ENCODE peak calls at places on chromosome 12, in five cellular contexts. One of them, this sample, is unnamed.

GRCh38 chr12:51218607-51219161 is 822 bp upstream of the POU6F1 start:
- DNase-seq in ovary: peak; percentile 33
- DNase-seq in CD4-positive, CD25-positive, alpha-beta regulatory T cell: no peak
- DNase-seq in A549: peak; percentile 37
- DNase-seq in testis: no peak
- DNase-seq in this sample: peak; percentile 27

GRCh38 chr12:17992002-17992656 is 97.9 kb downstream of the RERGL start:
- DNase-seq in testis: peak; percentile 66
- DNase-seq in CD4-positive, CD25-positive, alpha-beta regulatory T cell: no peak
- DNase-seq in ovary: no peak
- DNase-seq in A549: peak; percentile 60
- DNase-seq in this sample: peak; percentile 3

GRCh38 chr12:71661977-71662522 is 1.6 kb downstream of the ZFC3H1 start:
- DNase-seq in A549: no peak
- DNase-seq in ovary: no peak
- DNase-seq in CD4-positive, CD25-positive, alpha-beta regulatory T cell: no peak
- DNase-seq in testis: no peak
- DNase-seq in this sample: no peak

GRCh38 chr12:75706786-75707605 is 195.6 kb upstream of the KRR1 start:
- DNase-seq in testis: no peak
- DNase-seq in CD4-positive, CD25-positive, alpha-beta regulatory T cell: no peak
- DNase-seq in ovary: no peak
- DNase-seq in A549: no peak
- DNase-seq in this sample: no peak

GRCh38 chr12:51181558-51181957 is 8.6 kb upstream of the TFCP2 start:
- DNase-seq in A549: no peak
- DNase-seq in testis: no peak
- DNase-seq in CD4-positive, CD25-positive, alpha-beta regulatory T cell: no peak
- DNase-seq in ovary: no peak
- DNase-seq in this sample: no peak

GRCh38 chr12:25591132-25591531 is 38.0 kb upstream of the LMNTD1 start:
- DNase-seq in CD4-positive, CD25-positive, alpha-beta regulatory T cell: no peak
- DNase-seq in testis: no peak
- DNase-seq in ovary: no peak
- DNase-seq in A549: peak; percentile 3
- DNase-seq in this sample: no peak

GRCh38 chr12:132486576-132486975 is 3.4 kb upstream of the FBRSL1 start:
- DNase-seq in ovary: no peak
- DNase-seq in CD4-positive, CD25-positive, alpha-beta regulatory T cell: no peak
- DNase-seq in A549: no peak
- DNase-seq in testis: no peak
- DNase-seq in this sample: no peak

GRCh38 chr12:29591140-29592020 is 93.9 kb upstream of the OVCH1 start:
- DNase-seq in A549: peak; percentile 12
- DNase-seq in CD4-positive, CD25-positive, alpha-beta regulatory T cell: no peak
- DNase-seq in testis: peak; percentile 26
- DNase-seq in ovary: peak; percentile 40
- DNase-seq in this sample: no peak

GRCh38 chr12:32585680-32586079 is 93.4 kb upstream of the DNM1L start:
- DNase-seq in A549: no peak
- DNase-seq in testis: no peak
- DNase-seq in ovary: no peak
- DNase-seq in CD4-positive, CD25-positive, alpha-beta regulatory T cell: no peak
- DNase-seq in this sample: no peak

GRCh38 chr12:88763536-88764100 is 183.3 kb upstream of the KITLG start:
- DNase-seq in A549: no peak
- DNase-seq in ovary: no peak
- DNase-seq in testis: no peak
- DNase-seq in CD4-positive, CD25-positive, alpha-beta regulatory T cell: no peak
- DNase-seq in this sample: no peak

GRCh38 chr12:120474092-120474960 is 4.8 kb upstream of the SRSF9 start:
- DNase-seq in CD4-positive, CD25-positive, alpha-beta regulatory T cell: no peak
- DNase-seq in ovary: no peak
- DNase-seq in A549: peak; percentile 62
- DNase-seq in testis: peak; percentile 52
- DNase-seq in this sample: no peak

GRCh38 chr12:3837049-3837448 is 36.1 kb downstream of the PARP11 start:
- DNase-seq in CD4-positive, CD25-positive, alpha-beta regulatory T cell: no peak
- DNase-seq in ovary: no peak
- DNase-seq in testis: no peak
- DNase-seq in A549: no peak
- DNase-seq in this sample: no peak

GRCh38 chr12:119659289-119659897 is 8.5 kb upstream of the PRKAB1 start:
- DNase-seq in ovary: no peak
- DNase-seq in testis: peak; percentile 38
- DNase-seq in A549: peak; percentile 26
- DNase-seq in CD4-positive, CD25-positive, alpha-beta regulatory T cell: peak; percentile 36
- DNase-seq in this sample: no peak

GRCh38 chr12:57700317-57700716 is 6.4 kb downstream of the OS9 start:
- DNase-seq in CD4-positive, CD25-positive, alpha-beta regulatory T cell: no peak
- DNase-seq in A549: no peak
- DNase-seq in testis: no peak
- DNase-seq in ovary: no peak
- DNase-seq in this sample: no peak

GRCh38 chr12:89427508-89428156 is 75.3 kb upstream of the DUSP6 start:
- DNase-seq in ovary: no peak
- DNase-seq in CD4-positive, CD25-positive, alpha-beta regulatory T cell: no peak
- DNase-seq in A549: no peak
- DNase-seq in testis: no peak
- DNase-seq in this sample: no peak

GRCh38 chr12:104669057-104669770 is 212.5 kb downstream of the CHST11 start:
- DNase-seq in A549: peak; percentile 22
- DNase-seq in ovary: no peak
- DNase-seq in testis: peak; percentile 83
- DNase-seq in CD4-positive, CD25-positive, alpha-beta regulatory T cell: no peak
- DNase-seq in this sample: peak; percentile 88

GRCh38 chr12:49501895-49502294 is 36.9 kb upstream of the KCNH3 start:
- DNase-seq in testis: no peak
- DNase-seq in CD4-positive, CD25-positive, alpha-beta regulatory T cell: no peak
- DNase-seq in ovary: no peak
- DNase-seq in A549: no peak
- DNase-seq in this sample: no peak

GRCh38 chr12:25986169-25986568 is 27.7 kb downstream of the RASSF8 start:
- DNase-seq in ovary: no peak
- DNase-seq in testis: no peak
- DNase-seq in CD4-positive, CD25-positive, alpha-beta regulatory T cell: no peak
- DNase-seq in A549: no peak
- DNase-seq in this sample: no peak

GRCh38 chr12:122366685-122367475 is 55.6 kb downstream of the CLIP1 start:
- DNase-seq in ovary: peak; percentile 54
- DNase-seq in A549: peak; percentile 88
- DNase-seq in testis: peak; percentile 40
- DNase-seq in CD4-positive, CD25-positive, alpha-beta regulatory T cell: no peak
- DNase-seq in this sample: no peak

GRCh38 chr12:50984899-50985298 is 32.6 kb downstream of the HIGD1C start:
- DNase-seq in ovary: no peak
- DNase-seq in A549: no peak
- DNase-seq in CD4-positive, CD25-positive, alpha-beta regulatory T cell: no peak
- DNase-seq in testis: no peak
- DNase-seq in this sample: no peak

GRCh38 chr12:120696599-120696998 is 9.7 kb downstream of the MLEC start:
- DNase-seq in ovary: no peak
- DNase-seq in CD4-positive, CD25-positive, alpha-beta regulatory T cell: no peak
- DNase-seq in A549: no peak
- DNase-seq in testis: no peak
- DNase-seq in this sample: no peak

GRCh38 chr12:105840384-105840783 is 298.4 kb downstream of the NUAK1 start:
- DNase-seq in CD4-positive, CD25-positive, alpha-beta regulatory T cell: no peak
- DNase-seq in ovary: no peak
- DNase-seq in testis: peak; percentile 81
- DNase-seq in A549: no peak
- DNase-seq in this sample: no peak

GRCh38 chr12:59067068-59067467 is 146.8 kb upstream of the LRIG3 start:
- DNase-seq in testis: no peak
- DNase-seq in CD4-positive, CD25-positive, alpha-beta regulatory T cell: no peak
- DNase-seq in ovary: no peak
- DNase-seq in A549: peak; percentile 24
- DNase-seq in this sample: no peak

GRCh38 chr12:130011611-130012385 is 108.0 kb upstream of the TMEM132D start:
- DNase-seq in testis: no peak
- DNase-seq in CD4-positive, CD25-positive, alpha-beta regulatory T cell: no peak
- DNase-seq in ovary: no peak
- DNase-seq in A549: no peak
- DNase-seq in this sample: no peak

GRCh38 chr12:50101663-50102062 is 2.1 kb upstream of the GPD1 start:
- DNase-seq in testis: no peak
- DNase-seq in A549: peak; percentile 57
- DNase-seq in ovary: no peak
- DNase-seq in CD4-positive, CD25-positive, alpha-beta regulatory T cell: no peak
- DNase-seq in this sample: no peak

GRCh38 chr12:57552692-57553321 is 3.0 kb downstream of the KIF5A start:
- DNase-seq in A549: no peak
- DNase-seq in CD4-positive, CD25-positive, alpha-beta regulatory T cell: no peak
- DNase-seq in testis: no peak
- DNase-seq in ovary: no peak
- DNase-seq in this sample: no peak

GRCh38 chr12:132364348-132364902 is 35.0 kb upstream of the GALNT9 start:
- DNase-seq in testis: no peak
- DNase-seq in ovary: no peak
- DNase-seq in CD4-positive, CD25-positive, alpha-beta regulatory T cell: no peak
- DNase-seq in A549: no peak
- DNase-seq in this sample: no peak

GRCh38 chr12:53217049-53217929 is 10.2 kb upstream of the ITGB7 start:
- DNase-seq in testis: no peak
- DNase-seq in A549: peak; percentile 52
- DNase-seq in ovary: no peak
- DNase-seq in CD4-positive, CD25-positive, alpha-beta regulatory T cell: no peak
- DNase-seq in this sample: no peak

GRCh38 chr12:3215410-3215975 is 138.3 kb downstream of the TSPAN9 start:
- DNase-seq in A549: no peak
- DNase-seq in CD4-positive, CD25-positive, alpha-beta regulatory T cell: no peak
- DNase-seq in testis: no peak
- DNase-seq in ovary: no peak
- DNase-seq in this sample: no peak

GRCh38 chr12:15756822-15757221 is 32.4 kb downstream of the EPS8 start:
- DNase-seq in A549: no peak
- DNase-seq in ovary: no peak
- DNase-seq in CD4-positive, CD25-positive, alpha-beta regulatory T cell: no peak
- DNase-seq in testis: no peak
- DNase-seq in this sample: no peak

GRCh38 chr12:102344691-102345090 is 135.7 kb downstream of the IGF1 start:
- DNase-seq in A549: no peak
- DNase-seq in testis: no peak
- DNase-seq in CD4-positive, CD25-positive, alpha-beta regulatory T cell: no peak
- DNase-seq in ovary: no peak
- DNase-seq in this sample: no peak

GRCh38 chr12:110281549-110282342 is 699 bp downstream of the ATP2A2 start:
- DNase-seq in testis: peak; percentile 50
- DNase-seq in ovary: peak; percentile 58
- DNase-seq in CD4-positive, CD25-positive, alpha-beta regulatory T cell: peak; percentile 12
- DNase-seq in A549: peak; percentile 75
- DNase-seq in this sample: peak; percentile 53

GRCh38 chr12:19018302-19018980 is 111.1 kb upstream of the PLEKHA5 start:
- DNase-seq in A549: peak; percentile 29
- DNase-seq in ovary: no peak
- DNase-seq in testis: no peak
- DNase-seq in CD4-positive, CD25-positive, alpha-beta regulatory T cell: no peak
- DNase-seq in this sample: no peak

GRCh38 chr12:56520025-56520810 is 1.4 kb upstream of the RBMS2 start:
- DNase-seq in A549: no peak
- DNase-seq in ovary: no peak
- DNase-seq in testis: no peak
- DNase-seq in CD4-positive, CD25-positive, alpha-beta regulatory T cell: no peak
- DNase-seq in this sample: no peak
- H3K27ac ChIP-seq in A549: peak overlapping the region; percentile 89
- H3K27ac ChIP-seq in ovary: peak overlapping the region; percentile 43
- H3K27ac ChIP-seq in testis: peak overlapping the region; percentile 12
- H3K27ac ChIP-seq in CD4-positive, CD25-positive, alpha-beta regulatory T cell: no peak overlapping the region
- H3K27ac ChIP-seq in this sample: no peak overlapping the region

DNA sequence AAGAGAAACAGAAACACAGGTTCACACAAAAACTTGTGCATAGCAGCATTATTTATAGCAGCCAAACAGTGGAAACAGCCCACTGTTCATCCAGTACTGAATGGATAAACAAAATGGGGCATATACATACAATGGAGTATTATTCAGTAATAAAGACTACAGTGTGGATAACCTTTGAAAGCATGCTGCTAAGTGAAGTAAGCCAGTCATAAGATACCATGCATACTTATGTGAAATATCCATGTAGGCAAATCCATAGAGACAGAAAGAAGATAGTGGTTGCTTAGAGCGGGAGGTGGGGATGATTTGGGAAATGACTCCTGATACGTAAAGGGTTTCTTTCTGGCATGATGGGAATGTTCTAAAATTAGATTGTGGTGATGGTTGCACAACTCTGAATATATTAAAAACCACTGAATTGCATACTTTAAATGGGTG is 99.4 kb downstream of the CRADD start:
- DNase-seq in testis: no peak
- DNase-seq in A549: no peak
- DNase-seq in CD4-positive, CD25-positive, alpha-beta regulatory T cell: no peak
- DNase-seq in ovary: no peak
- DNase-seq in this sample: no peak
- H3K27ac ChIP-seq in testis: peak overlapping the region; percentile 46
- H3K27ac ChIP-seq in A549: no peak overlapping the region
- H3K27ac ChIP-seq in CD4-positive, CD25-positive, alpha-beta regulatory T cell: no peak overlapping the region
- H3K27ac ChIP-seq in ovary: no peak overlapping the region
- H3K27ac ChIP-seq in this sample: peak overlapping the region; percentile 63

GRCh38 chr12:22333186-22333745 is 1.2 kb downstream of the ST8SIA1 start:
- DNase-seq in testis: no peak
- DNase-seq in CD4-positive, CD25-positive, alpha-beta regulatory T cell: no peak
- DNase-seq in A549: no peak
- DNase-seq in ovary: no peak
- DNase-seq in this sample: no peak

GRCh38 chr12:22333751-22334695 is 484 bp downstream of the ST8SIA1 start:
- DNase-seq in testis: peak; percentile 16
- DNase-seq in ovary: no peak
- DNase-seq in A549: no peak
- DNase-seq in CD4-positive, CD25-positive, alpha-beta regulatory T cell: peak; percentile 20
- DNase-seq in this sample: peak; percentile 16

GRCh38 chr12:22332191-22332590 is 2.3 kb downstream of the ST8SIA1 start:
- DNase-seq in CD4-positive, CD25-positive, alpha-beta regulatory T cell: no peak
- DNase-seq in ovary: no peak
- DNase-seq in testis: no peak
- DNase-seq in A549: no peak
- DNase-seq in this sample: no peak

GRCh38 chr12:22339691-22340090 is 5.2 kb upstream of the ST8SIA1 start:
- DNase-seq in testis: no peak
- DNase-seq in CD4-positive, CD25-positive, alpha-beta regulatory T cell: no peak
- DNase-seq in ovary: no peak
- DNase-seq in A549: no peak
- DNase-seq in this sample: no peak

GRCh38 chr12:22334696-22335290 is at the start of gene ST8SIA1:
- DNase-seq in testis: peak; percentile 21
- DNase-seq in CD4-positive, CD25-positive, alpha-beta regulatory T cell: peak; percentile 63
- DNase-seq in ovary: peak; percentile 53
- DNase-seq in A549: no peak
- DNase-seq in this sample: no peak
- H3K27ac ChIP-seq in testis: no peak within 1 kb of the TSS
- H3K27ac ChIP-seq in CD4-positive, CD25-positive, alpha-beta regulatory T cell: peak within 1 kb of the TSS; percentile 74
- H3K27ac ChIP-seq in ovary: no peak within 1 kb of the TSS
- H3K27ac ChIP-seq in A549: peak within 1 kb of the TSS; percentile 72
- H3K27ac ChIP-seq in this sample: peak within 1 kb of the TSS; percentile 61

DNA sequence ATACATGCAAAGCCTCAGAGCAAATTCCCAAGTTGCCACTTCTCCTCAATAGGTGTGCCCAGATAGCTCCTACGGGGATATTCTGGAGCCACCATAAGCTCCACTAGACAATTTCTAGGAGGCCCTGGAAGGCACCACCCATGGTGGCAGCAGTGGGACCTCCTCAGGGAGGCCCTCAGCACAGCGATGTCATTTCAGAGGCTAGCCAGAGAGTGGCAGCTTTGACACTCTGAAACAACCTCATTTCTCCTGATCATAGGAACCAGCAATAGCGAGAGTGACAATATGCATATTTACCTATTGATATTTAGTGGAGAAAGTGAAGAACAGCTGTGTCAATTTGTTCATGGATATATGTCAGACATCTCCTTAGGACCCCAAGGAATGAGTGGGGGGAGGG is 612.3 kb downstream of the SOX5 start:
- DNase-seq in testis: no peak
- DNase-seq in CD4-positive, CD25-positive, alpha-beta regulatory T cell: no peak
- DNase-seq in ovary: no peak
- DNase-seq in A549: no peak
- DNase-seq in this sample: no peak
- H3K27ac ChIP-seq in testis: no peak overlapping the region
- H3K27ac ChIP-seq in CD4-positive, CD25-positive, alpha-beta regulatory T cell: no peak overlapping the region
- H3K27ac ChIP-seq in ovary: no peak overlapping the region
- H3K27ac ChIP-seq in A549: no peak overlapping the region
- H3K27ac ChIP-seq in this sample: no peak overlapping the region

This sample was measured in substantia nigra.